ENCODE peak calls at places on chromosomes 2 and 18, in six cellular contexts. One of them, this sample, is unnamed.

GRCh38 chr2:66430906-66431619 is 3.9 kb upstream of the MEIS1 start:
- DNase-seq in cardiac muscle cell: no peak
- DNase-seq in cardiac fibroblast: no peak
- DNase-seq in hepatocyte: no peak
- DNase-seq in fibroblast of lung: no peak
- DNase-seq in kidney epithelial cell: no peak
- DNase-seq in this sample: no peak

GRCh38 chr2:168494190-168494711 is 38.2 kb downstream of the CERS6 start:
- DNase-seq in hepatocyte: peak; percentile 40
- DNase-seq in cardiac muscle cell: peak; percentile 38
- DNase-seq in cardiac fibroblast: peak; percentile 51
- DNase-seq in kidney epithelial cell: no peak
- DNase-seq in fibroblast of lung: peak; percentile 28
- DNase-seq in this sample: peak; percentile 21

GRCh38 chr2:121790276-121790956 is 35.0 kb downstream of the TSN start:
- DNase-seq in kidney epithelial cell: peak; percentile 96
- DNase-seq in fibroblast of lung: peak; percentile 70
- DNase-seq in cardiac fibroblast: peak; percentile 96
- DNase-seq in hepatocyte: peak; percentile 73
- DNase-seq in cardiac muscle cell: peak; percentile 86
- DNase-seq in this sample: peak; percentile 89

GRCh38 chr18:9673296-9674251 is 34.5 kb upstream of the RAB31 start:
- DNase-seq in cardiac fibroblast: peak; percentile 83
- DNase-seq in hepatocyte: peak; percentile 79
- DNase-seq in cardiac muscle cell: peak; percentile 81
- DNase-seq in kidney epithelial cell: peak; percentile 99
- DNase-seq in fibroblast of lung: peak; percentile 83
- DNase-seq in this sample: peak; percentile 81

GRCh38 chr18:44592639-44593038 is 88.0 kb upstream of the SETBP1 start:
- DNase-seq in cardiac muscle cell: peak; percentile 30
- DNase-seq in hepatocyte: peak; percentile 13
- DNase-seq in cardiac fibroblast: peak; percentile 53
- DNase-seq in fibroblast of lung: peak; percentile 79
- DNase-seq in kidney epithelial cell: no peak
- DNase-seq in this sample: peak; percentile 21

GRCh38 chr2:11288431-11288830 is 56.0 kb downstream of the ROCK2 start:
- DNase-seq in kidney epithelial cell: no peak
- DNase-seq in cardiac muscle cell: no peak
- DNase-seq in hepatocyte: no peak
- DNase-seq in cardiac fibroblast: no peak
- DNase-seq in fibroblast of lung: no peak
- DNase-seq in this sample: no peak

GRCh38 chr2:99473496-99474083 is 16.2 kb downstream of the REV1 start:
- DNase-seq in cardiac muscle cell: no peak
- DNase-seq in cardiac fibroblast: no peak
- DNase-seq in fibroblast of lung: no peak
- DNase-seq in hepatocyte: no peak
- DNase-seq in kidney epithelial cell: no peak
- DNase-seq in this sample: no peak

GRCh38 chr2:168849610-168850009 is 40.6 kb downstream of the SPC25 start:
- DNase-seq in fibroblast of lung: peak; percentile 47
- DNase-seq in cardiac fibroblast: peak; percentile 59
- DNase-seq in cardiac muscle cell: peak; percentile 80
- DNase-seq in kidney epithelial cell: no peak
- DNase-seq in hepatocyte: peak; percentile 61
- DNase-seq in this sample: peak; percentile 65

GRCh38 chr18:27118964-27119363 is 66.1 kb downstream of the CHST9 start:
- DNase-seq in kidney epithelial cell: no peak
- DNase-seq in hepatocyte: no peak
- DNase-seq in cardiac muscle cell: no peak
- DNase-seq in fibroblast of lung: no peak
- DNase-seq in cardiac fibroblast: no peak
- DNase-seq in this sample: no peak

GRCh38 chr2:120344991-120345975 is 653 bp upstream of the INHBB start:
- DNase-seq in fibroblast of lung: no peak
- DNase-seq in cardiac muscle cell: peak; percentile 29
- DNase-seq in hepatocyte: peak; percentile 46
- DNase-seq in kidney epithelial cell: no peak
- DNase-seq in cardiac fibroblast: no peak
- DNase-seq in this sample: no peak

GRCh38 chr18:227374-227773 is 40.5 kb downstream of the THOC1 start:
- DNase-seq in fibroblast of lung: no peak
- DNase-seq in kidney epithelial cell: no peak
- DNase-seq in cardiac fibroblast: no peak
- DNase-seq in hepatocyte: no peak
- DNase-seq in cardiac muscle cell: no peak
- DNase-seq in this sample: no peak

GRCh38 chr2:3696542-3696941 is 6.8 kb upstream of the DCDC2C start:
- DNase-seq in cardiac muscle cell: no peak
- DNase-seq in kidney epithelial cell: no peak
- DNase-seq in fibroblast of lung: no peak
- DNase-seq in hepatocyte: no peak
- DNase-seq in cardiac fibroblast: no peak
- DNase-seq in this sample: no peak

GRCh38 chr2:200615247-200615646 is 29.4 kb downstream of the AOX1 start:
- DNase-seq in kidney epithelial cell: peak; percentile 73
- DNase-seq in cardiac muscle cell: peak; percentile 79
- DNase-seq in cardiac fibroblast: peak; percentile 91
- DNase-seq in hepatocyte: peak; percentile 11
- DNase-seq in fibroblast of lung: peak; percentile 72
- DNase-seq in this sample: peak; percentile 85

GRCh38 chr2:144460981-144461766 is 58.7 kb downstream of the ZEB2 start:
- DNase-seq in hepatocyte: no peak
- DNase-seq in kidney epithelial cell: no peak
- DNase-seq in fibroblast of lung: peak; percentile 86
- DNase-seq in cardiac fibroblast: peak; percentile 90
- DNase-seq in cardiac muscle cell: peak; percentile 96
- DNase-seq in this sample: peak; percentile 90

GRCh38 chr2:1581965-1582625 is 162.2 kb downstream of the PXDN start:
- DNase-seq in cardiac muscle cell: peak; percentile 59
- DNase-seq in cardiac fibroblast: peak; percentile 49
- DNase-seq in hepatocyte: no peak
- DNase-seq in fibroblast of lung: no peak
- DNase-seq in kidney epithelial cell: no peak
- DNase-seq in this sample: peak; percentile 47

GRCh38 chr2:176473177-176473576 is 203.9 kb downstream of the MTX2 start:
- DNase-seq in kidney epithelial cell: no peak
- DNase-seq in hepatocyte: no peak
- DNase-seq in cardiac fibroblast: peak; percentile 35
- DNase-seq in fibroblast of lung: peak; percentile 39
- DNase-seq in cardiac muscle cell: peak; percentile 48
- DNase-seq in this sample: peak; percentile 32

GRCh38 chr2:30869988-30870387 is 62.7 kb upstream of the CAPN13 start:
- DNase-seq in kidney epithelial cell: peak; percentile 66
- DNase-seq in cardiac muscle cell: no peak
- DNase-seq in hepatocyte: no peak
- DNase-seq in cardiac fibroblast: no peak
- DNase-seq in fibroblast of lung: no peak
- DNase-seq in this sample: no peak

GRCh38 chr2:42770288-42771131 is 6.6 kb upstream of the OXER1 start:
- DNase-seq in kidney epithelial cell: no peak
- DNase-seq in hepatocyte: peak; percentile 45
- DNase-seq in cardiac fibroblast: peak; percentile 61
- DNase-seq in cardiac muscle cell: peak; percentile 68
- DNase-seq in fibroblast of lung: peak; percentile 29
- DNase-seq in this sample: peak; percentile 64

GRCh38 chr2:240579771-240580614 is 6.5 kb upstream of the CAPN10 start:
- DNase-seq in cardiac fibroblast: peak; percentile 94
- DNase-seq in hepatocyte: peak; percentile 82
- DNase-seq in fibroblast of lung: peak; percentile 97
- DNase-seq in kidney epithelial cell: no peak
- DNase-seq in cardiac muscle cell: peak; percentile 94
- DNase-seq in this sample: peak; percentile 94

GRCh38 chr2:215906458-215906857 is 106.9 kb downstream of the MREG start:
- DNase-seq in cardiac muscle cell: peak; percentile 36
- DNase-seq in hepatocyte: no peak
- DNase-seq in fibroblast of lung: no peak
- DNase-seq in cardiac fibroblast: peak; percentile 6
- DNase-seq in kidney epithelial cell: no peak
- DNase-seq in this sample: peak; percentile 48

GRCh38 chr2:127185093-127185492 is 35.0 kb downstream of the CYP27C1 start:
- DNase-seq in hepatocyte: no peak
- DNase-seq in fibroblast of lung: no peak
- DNase-seq in cardiac fibroblast: no peak
- DNase-seq in kidney epithelial cell: no peak
- DNase-seq in cardiac muscle cell: no peak
- DNase-seq in this sample: no peak

GRCh38 chr18:61400714-61401113 is 67.5 kb downstream of the CDH20 start:
- DNase-seq in cardiac fibroblast: peak; percentile 84
- DNase-seq in cardiac muscle cell: peak; percentile 44
- DNase-seq in kidney epithelial cell: peak; percentile 10
- DNase-seq in fibroblast of lung: peak; percentile 72
- DNase-seq in hepatocyte: no peak
- DNase-seq in this sample: peak; percentile 62

GRCh38 chr2:99066075-99066557 is 75.4 kb upstream of the C2orf15 start:
- DNase-seq in fibroblast of lung: peak; percentile 64
- DNase-seq in kidney epithelial cell: no peak
- DNase-seq in cardiac muscle cell: peak; percentile 52
- DNase-seq in cardiac fibroblast: peak; percentile 79
- DNase-seq in hepatocyte: peak; percentile 51
- DNase-seq in this sample: peak; percentile 61

GRCh38 chr2:212154392-212154791 is 384.2 kb downstream of the ERBB4 start:
- DNase-seq in cardiac muscle cell: no peak
- DNase-seq in hepatocyte: no peak
- DNase-seq in fibroblast of lung: no peak
- DNase-seq in cardiac fibroblast: no peak
- DNase-seq in kidney epithelial cell: no peak
- DNase-seq in this sample: no peak

GRCh38 chr18:58168986-58169385 is 125.0 kb downstream of the NEDD4L start:
- DNase-seq in kidney epithelial cell: no peak
- DNase-seq in fibroblast of lung: no peak
- DNase-seq in cardiac fibroblast: no peak
- DNase-seq in hepatocyte: no peak
- DNase-seq in cardiac muscle cell: no peak
- DNase-seq in this sample: no peak

GRCh38 chr2:69575926-69576325 is 67.6 kb downstream of the AAK1 start:
- DNase-seq in cardiac fibroblast: no peak
- DNase-seq in kidney epithelial cell: no peak
- DNase-seq in hepatocyte: no peak
- DNase-seq in cardiac muscle cell: no peak
- DNase-seq in fibroblast of lung: no peak
- DNase-seq in this sample: no peak

GRCh38 chr2:29239209-29239960 is 124.2 kb downstream of the CLIP4 start:
- DNase-seq in cardiac muscle cell: no peak
- DNase-seq in hepatocyte: no peak
- DNase-seq in fibroblast of lung: no peak
- DNase-seq in cardiac fibroblast: no peak
- DNase-seq in kidney epithelial cell: no peak
- DNase-seq in this sample: no peak

GRCh38 chr2:79887747-79888374 is 375.0 kb downstream of the CTNNA2 start:
- DNase-seq in fibroblast of lung: peak; percentile 72
- DNase-seq in cardiac fibroblast: peak; percentile 76
- DNase-seq in kidney epithelial cell: peak; percentile 12
- DNase-seq in cardiac muscle cell: peak; percentile 71
- DNase-seq in hepatocyte: peak; percentile 71
- DNase-seq in this sample: peak; percentile 75

GRCh38 chr18:25350561-25351201 is 1.3 kb downstream of the ZNF521 start:
- DNase-seq in cardiac fibroblast: peak; percentile 22
- DNase-seq in fibroblast of lung: peak; percentile 61
- DNase-seq in kidney epithelial cell: no peak
- DNase-seq in hepatocyte: peak; percentile 70
- DNase-seq in cardiac muscle cell: peak; percentile 65
- DNase-seq in this sample: peak; percentile 48

GRCh38 chr2:178891265-178891958 is 84.2 kb upstream of the TTN start:
- DNase-seq in kidney epithelial cell: no peak
- DNase-seq in fibroblast of lung: peak; percentile 82
- DNase-seq in cardiac fibroblast: peak; percentile 86
- DNase-seq in cardiac muscle cell: peak; percentile 76
- DNase-seq in hepatocyte: peak; percentile 88
- DNase-seq in this sample: peak; percentile 80

GRCh38 chr2:38065502-38066135 is 10.3 kb downstream of the CYP1B1 start:
- DNase-seq in cardiac muscle cell: peak; percentile 47
- DNase-seq in cardiac fibroblast: peak; percentile 28
- DNase-seq in hepatocyte: no peak
- DNase-seq in fibroblast of lung: no peak
- DNase-seq in kidney epithelial cell: no peak
- DNase-seq in this sample: peak; percentile 36

GRCh38 chr2:38066415-38066814 is 9.5 kb downstream of the CYP1B1 start:
- DNase-seq in hepatocyte: no peak
- DNase-seq in cardiac fibroblast: no peak
- DNase-seq in cardiac muscle cell: no peak
- DNase-seq in kidney epithelial cell: no peak
- DNase-seq in fibroblast of lung: no peak
- DNase-seq in this sample: no peak

GRCh38 chr2:38064805-38065501 is 11.0 kb downstream of the CYP1B1 start:
- DNase-seq in cardiac muscle cell: no peak
- DNase-seq in fibroblast of lung: peak; percentile 51
- DNase-seq in kidney epithelial cell: no peak
- DNase-seq in cardiac fibroblast: peak; percentile 78
- DNase-seq in hepatocyte: no peak
- DNase-seq in this sample: no peak

GRCh38 chr2:38070438-38070837 is 5.5 kb downstream of the CYP1B1 start:
- DNase-seq in kidney epithelial cell: no peak
- DNase-seq in hepatocyte: no peak
- DNase-seq in cardiac muscle cell: no peak
- DNase-seq in fibroblast of lung: no peak
- DNase-seq in cardiac fibroblast: no peak
- DNase-seq in this sample: no peak

GRCh38 chr2:38068228-38068627 is 7.7 kb downstream of the CYP1B1 start:
- DNase-seq in kidney epithelial cell: no peak
- DNase-seq in cardiac fibroblast: no peak
- DNase-seq in hepatocyte: no peak
- DNase-seq in fibroblast of lung: no peak
- DNase-seq in cardiac muscle cell: no peak
- DNase-seq in this sample: no peak
- H3K4me3 ChIP-seq in kidney epithelial cell: no peak overlapping the region
- H3K4me3 ChIP-seq in cardiac fibroblast: no peak overlapping the region
- H3K4me3 ChIP-seq in hepatocyte: no peak overlapping the region
- H3K4me3 ChIP-seq in fibroblast of lung: peak overlapping the region; percentile 18
- H3K4me3 ChIP-seq in cardiac muscle cell: no peak overlapping the region
- H3K4me3 ChIP-seq in this sample: no peak overlapping the region

GRCh38 chr2:74507145-74507925 is at the start of gene PCGF1:
- DNase-seq in cardiac fibroblast: peak; percentile 99
- DNase-seq in cardiac muscle cell: peak; percentile 98
- DNase-seq in fibroblast of lung: peak; percentile 98
- DNase-seq in hepatocyte: peak; percentile 99
- DNase-seq in kidney epithelial cell: peak; percentile 91
- DNase-seq in this sample: peak; percentile 98
- TF ChIP-seq CTCF in cardiac fibroblast: peak; percentile 30
- TF ChIP-seq CTCF in cardiac muscle cell: peak; percentile 53
- TF ChIP-seq CTCF in fibroblast of lung: peak; percentile 19
- TF ChIP-seq CTCF in hepatocyte: peak; percentile 49
- TF ChIP-seq CTCF in kidney epithelial cell: peak; percentile 43
- TF ChIP-seq CTCF in this sample: peak; percentile 47

GRCh38 chr2:173402405-173402974 is 47.8 kb downstream of the CDCA7 start:
- DNase-seq in fibroblast of lung: peak; percentile 87
- DNase-seq in kidney epithelial cell: peak; percentile 51
- DNase-seq in cardiac fibroblast: peak; percentile 86
- DNase-seq in hepatocyte: peak; percentile 92
- DNase-seq in cardiac muscle cell: peak; percentile 90
- DNase-seq in this sample: peak; percentile 87
- H3K4me3 ChIP-seq in fibroblast of lung: peak overlapping the region; percentile 55
- H3K4me3 ChIP-seq in kidney epithelial cell: no peak overlapping the region
- H3K4me3 ChIP-seq in cardiac fibroblast: no peak overlapping the region
- H3K4me3 ChIP-seq in hepatocyte: peak overlapping the region; percentile 14
- H3K4me3 ChIP-seq in cardiac muscle cell: peak overlapping the region; percentile 16
- H3K4me3 ChIP-seq in this sample: no peak overlapping the region

GRCh38 chr2:226743911-226744310 is 55.7 kb downstream of the IRS1 start:
- DNase-seq in kidney epithelial cell: no peak
- DNase-seq in fibroblast of lung: no peak
- DNase-seq in cardiac muscle cell: no peak
- DNase-seq in cardiac fibroblast: no peak
- DNase-seq in hepatocyte: no peak
- DNase-seq in this sample: no peak
- TF ChIP-seq CTCF in kidney epithelial cell: no peak
- TF ChIP-seq CTCF in fibroblast of lung: no peak
- TF ChIP-seq CTCF in cardiac muscle cell: no peak
- TF ChIP-seq CTCF in cardiac fibroblast: no peak
- TF ChIP-seq CTCF in hepatocyte: no peak
- TF ChIP-seq CTCF in this sample: no peak

GRCh38 chr2:161400076-161400475 is 16.0 kb upstream of the TBR1 start:
- DNase-seq in cardiac fibroblast: peak; percentile 68
- DNase-seq in hepatocyte: no peak
- DNase-seq in cardiac muscle cell: no peak
- DNase-seq in fibroblast of lung: no peak
- DNase-seq in kidney epithelial cell: no peak
- DNase-seq in this sample: peak; percentile 27
- H3K4me3 ChIP-seq in cardiac fibroblast: no peak overlapping the region
- H3K4me3 ChIP-seq in hepatocyte: no peak overlapping the region
- H3K4me3 ChIP-seq in cardiac muscle cell: no peak overlapping the region
- H3K4me3 ChIP-seq in fibroblast of lung: no peak overlapping the region
- H3K4me3 ChIP-seq in kidney epithelial cell: no peak overlapping the region
- H3K4me3 ChIP-seq in this sample: no peak overlapping the region

This sample was measured in fibroblast of pulmonary artery.